ENCODE peak calls at places on chromosomes 5 and 9, in four cellular contexts. L is K562, F is GM12878, P is H1. W is an unnamed sample.

GRCh38 chr5:172868436-172868923 is 34.4 kb downstream of the ERGIC1 start:
- DNase-seq in L (no peak), P (no peak), F (no peak), W (peak)

GRCh38 chr5:75050415-75050814 is 1.9 kb downstream of the GCNT4 start:
- DNase-seq in L (peak), F (no peak), P (no peak), W (no peak)

GRCh38 chr5:143314664-143315063 is 88.8 kb downstream of the NR3C1 start:
- DNase-seq in F (no peak), L (no peak), P (no peak), W (peak)

GRCh38 chr9:138075496-138075895 is 197.9 kb downstream of the CACNA1B start:
- DNase-seq in F (no peak), L (no peak), P (no peak), W (no peak)

GRCh38 chr5:142529626-142530278 is 156.1 kb downstream of the FGF1 start:
- DNase-seq in P (no peak), F (no peak), L (no peak), W (peak)

GRCh38 chr5:133687212-133688051 is 75.1 kb upstream of the FSTL4 start:
- DNase-seq in L (no peak), F (no peak), P (no peak), W (no peak)

GRCh38 chr5:92017786-92018185 is 634.7 kb upstream of the ARRDC3 start:
- DNase-seq in P (no peak), L (no peak), F (no peak), W (peak)

GRCh38 chr9:123365287-123365880 is 9.4 kb downstream of the CRB2 start:
- DNase-seq in P (no peak), L (no peak), F (no peak), W (no peak)

GRCh38 chr5:138466900-138467710 is 1.8 kb downstream of the EGR1 start:
- DNase-seq in P (peak), L (no peak), F (no peak), W (peak)

GRCh38 chr5:124806026-124806856 is 59.8 kb upstream of the ZNF608 start:
- DNase-seq in P (peak), L (peak), F (no peak), W (peak)

GRCh38 chr5:78611161-78611605 is 37.4 kb downstream of the LHFPL2 start:
- DNase-seq in F (no peak), P (peak), L (no peak), W (peak)

GRCh38 chr5:16707869-16708192 is 91.0 kb upstream of the RETREG1 start:
- DNase-seq in P (no peak), L (no peak), F (no peak), W (no peak)

GRCh38 chr9:121599872-121600585 is 51.4 kb upstream of the DAB2IP start:
- DNase-seq in P (no peak), L (no peak), F (no peak), W (no peak)

GRCh38 chr5:30991462-30991861 is 202.0 kb upstream of the CDH6 start:
- DNase-seq in P (no peak), F (no peak), L (no peak), W (peak)

GRCh38 chr9:90724112-90724511 is 77.5 kb upstream of the SYK start:
- DNase-seq in L (no peak), F (no peak), P (no peak), W (no peak)

GRCh38 chr5:61162832-61163567 is 732 bp upstream of the SMIM15 start:
- DNase-seq in L (no peak), F (no peak), P (peak), W (peak)

GRCh38 chr5:60842859-60843692 is 993 bp downstream of the ELOVL7 start:
- DNase-seq in F (no peak), P (no peak), L (no peak), W (no peak)

GRCh38 chr5:56588636-56589485 is 226.5 kb upstream of the MAP3K1 start:
- DNase-seq in F (peak), L (no peak), P (no peak), W (no peak)

GRCh38 chr5:39478851-39479250 is 54.1 kb upstream of the DAB2 start:
- DNase-seq in F (no peak), P (no peak), L (no peak), W (peak)

GRCh38 chr5:107248065-107248695 is 422.6 kb downstream of the EFNA5 start:
- DNase-seq in L (peak), F (peak), P (peak), W (peak)

GRCh38 chr5:147734839-147735238 is 47.7 kb downstream of the JAKMIP2 start:
- DNase-seq in L (no peak), P (no peak), F (no peak), W (no peak)

GRCh38 chr5:128328479-128328878 is 209.6 kb downstream of the FBN2 start:
- DNase-seq in L (no peak), F (no peak), P (no peak), W (no peak)

GRCh38 chr5:128637031-128637430 is 99.0 kb upstream of the FBN2 start:
- DNase-seq in L (no peak), P (no peak), F (no peak), W (peak)

GRCh38 chr5:34409376-34409775 is 246.8 kb upstream of the RAI14 start:
- DNase-seq in F (no peak), P (no peak), L (no peak), W (no peak)

GRCh38 chr9:70049236-70049635 is 5.6 kb downstream of the MAMDC2 start:
- DNase-seq in F (no peak), P (no peak), L (no peak), W (peak)

GRCh38 chr5:172943906-172944305 is 15.3 kb upstream of the RPL26L1 start:
- DNase-seq in F (no peak), P (no peak), L (no peak), W (no peak)

GRCh38 chr5:54309751-54310432 is 481 bp downstream of the ARL15 start:
- DNase-seq in P (no peak), L (no peak), F (no peak), W (peak)

GRCh38 chr9:93203713-93204469 is 20.0 kb downstream of the WNK2 start:
- DNase-seq in F (no peak), L (no peak), P (no peak), W (no peak)

GRCh38 chr5:174503461-174504265 is 220.7 kb upstream of the MSX2 start:
- DNase-seq in L (no peak), P (no peak), F (no peak), W (peak)

GRCh38 chr5:76473676-76474075 is 70.6 kb downstream of the IQGAP2 start:
- DNase-seq in F (no peak), L (no peak), P (no peak), W (no peak)

GRCh38 chr9:21155501-21155900 is 11.0 kb downstream of the IFNA21 start:
- DNase-seq in F (no peak), P (no peak), L (no peak), W (no peak)

DNA sequence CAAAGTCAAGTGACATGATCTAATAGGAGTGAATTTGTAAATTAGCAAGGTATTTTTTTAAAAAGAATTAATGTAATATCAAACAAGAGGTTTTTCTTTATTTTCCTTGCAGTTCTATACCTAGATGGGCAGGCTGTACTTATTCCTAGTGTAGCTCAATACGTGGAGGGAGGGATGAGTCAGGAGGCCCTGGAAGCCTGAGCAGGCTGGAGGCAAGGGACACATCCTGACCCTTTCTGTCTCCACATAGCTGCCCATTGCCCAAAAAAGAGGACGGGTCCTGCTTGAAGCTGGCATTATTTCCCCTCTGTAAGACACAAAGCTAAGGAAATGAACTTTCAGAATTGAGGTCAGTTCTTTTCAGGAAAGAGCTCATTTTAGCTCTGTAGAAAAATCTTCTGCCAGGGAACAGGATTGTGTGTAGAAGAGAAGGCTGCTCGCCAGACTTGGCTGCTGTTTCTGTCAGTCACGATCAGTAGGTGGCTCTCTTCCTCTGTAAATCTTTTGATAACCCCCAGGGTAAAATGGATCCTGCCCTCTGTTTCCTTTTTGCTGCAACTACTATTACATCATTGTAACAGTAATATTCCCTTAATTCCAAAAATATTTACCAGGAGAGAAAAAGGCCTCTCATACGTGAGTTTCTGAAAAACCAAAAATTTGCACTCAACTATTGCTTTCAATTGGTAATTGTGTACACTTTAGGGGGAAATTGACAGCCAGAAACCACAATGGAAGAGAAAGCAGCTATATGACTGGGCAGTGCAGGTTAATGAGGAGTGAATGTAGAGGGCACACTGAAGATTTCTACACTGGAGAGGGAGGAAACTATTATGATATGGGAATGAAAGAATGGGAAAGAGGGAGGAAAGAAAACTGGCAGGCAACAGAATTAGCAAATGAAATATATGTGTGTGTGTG is 12.3 kb upstream of the IFNW1 start:
- DNase-seq in L (no peak), F (no peak), P (no peak), W (peak)
- TF ChIP-seq RAD21 in L (no peak), F (peak), P (peak), W (no peak)

DNA sequence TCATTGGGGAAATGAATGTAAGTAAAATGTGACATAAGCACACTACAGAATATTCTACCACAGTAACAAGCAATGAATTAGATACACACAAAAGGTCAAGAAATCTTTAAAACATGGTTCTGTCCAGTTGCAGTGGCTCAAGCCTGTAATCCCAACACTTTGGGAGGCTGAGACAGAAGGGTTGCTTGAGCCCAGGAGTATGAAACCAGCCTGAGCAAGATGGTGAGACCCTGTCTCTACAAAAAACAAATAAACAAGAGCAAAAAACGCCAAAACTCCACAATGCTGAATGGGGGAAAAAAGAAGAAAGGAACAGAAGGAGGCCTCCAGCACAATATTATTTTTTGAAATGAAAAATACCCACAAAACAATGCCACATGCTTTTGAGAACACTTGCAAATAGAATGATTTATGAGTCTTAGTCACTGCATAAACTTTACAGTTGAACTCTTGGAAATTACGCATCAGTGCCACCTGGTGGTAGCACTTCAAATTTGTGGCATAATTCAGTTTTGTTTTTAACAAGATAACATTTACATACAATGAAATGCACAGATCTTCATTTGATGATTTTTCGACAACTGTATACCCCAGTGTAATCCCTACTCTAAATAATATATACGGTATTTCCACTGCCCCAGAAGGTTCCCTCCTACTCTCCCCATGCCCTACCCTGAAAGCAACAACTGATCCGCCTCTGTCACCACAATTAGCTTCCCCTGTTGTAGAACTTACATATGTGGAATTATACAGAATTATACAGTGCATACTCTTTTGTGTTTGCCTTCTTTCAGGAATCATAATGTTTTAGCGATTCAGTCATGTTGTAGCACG is 14.4 kb upstream of the SPINK4 start:
- DNase-seq in F (peak), P (no peak), L (peak), W (peak)
- TF ChIP-seq CHD1 in F (no peak), P (no peak), L (no peak), W (no peak)

GRCh38 chr5:116778015-116778414 is 203.4 kb upstream of the SEMA6A start:
- DNase-seq in L (no peak), F (no peak), P (no peak), W (no peak)
- H2AFZ ChIP-seq in L (no peak), F (no peak), P (peak), W (peak)

GRCh38 chr5:171835066-171835465 is 49.4 kb downstream of the SMIM23 start:
- DNase-seq in F (no peak), L (no peak), P (no peak), W (no peak)
- TF ChIP-seq RAD21 in F (no peak), L (no peak), P (no peak), W (no peak)

DNA sequence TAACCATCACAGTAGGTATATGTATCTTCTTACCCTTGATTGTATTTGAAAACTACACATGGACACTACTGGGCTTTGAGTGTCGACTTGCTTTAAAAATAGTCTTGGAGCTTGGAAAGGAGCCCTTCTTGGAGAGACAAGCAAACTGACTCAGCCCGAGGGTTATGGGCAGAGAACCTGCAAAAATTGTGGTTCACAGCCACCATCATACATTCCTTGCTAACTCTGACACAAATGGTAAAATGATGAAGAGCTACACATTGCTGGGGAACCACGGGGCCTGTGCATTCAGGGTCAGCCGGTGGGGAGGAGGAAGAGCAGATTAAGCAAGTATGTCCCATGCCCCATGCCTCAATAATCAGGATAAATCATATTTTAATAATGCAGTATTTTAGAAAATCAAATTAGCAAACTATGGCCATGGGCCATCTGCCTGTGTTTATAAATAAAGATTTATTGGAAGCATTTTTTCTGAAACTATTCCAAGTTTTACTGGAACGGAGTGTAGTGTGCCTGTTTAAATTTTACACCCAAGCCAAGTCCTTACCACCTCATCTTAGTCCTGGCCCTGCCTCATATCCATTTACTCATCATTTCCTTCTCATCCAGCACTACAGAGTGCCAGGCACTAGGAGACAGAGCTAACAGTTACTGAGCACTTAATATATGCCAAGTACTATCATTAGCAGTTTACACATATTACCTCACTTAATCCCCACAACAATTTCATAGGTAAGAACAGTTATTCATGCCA is 195.8 kb downstream of the PALM2AKAP2 start:
- DNase-seq in P (no peak), F (no peak), L (no peak), W (peak)
- TF ChIP-seq CHD1 in P (no peak), F (no peak), L (no peak), W (no peak)